ENCODE peak calls at places on chromosomes 13 and 19, in six cellular contexts. J, N, M, R, G and O are unnamed samples.
A peak's percentile ranks its signal among the peaks of the same experiment; 100 is the strongest.

GRCh38 chr19:17370026-17370587 is 7.0 kb downstream of the PLVAP start:
- DNase-seq in R (no peak), M (no peak), N (no peak), J (no peak), G (peak; percentile 94), O (no peak)

GRCh38 chr13:44796597-44797517 is 192.4 kb downstream of the NUFIP1 start:
- DNase-seq in R (no peak), G (no peak), N (no peak), M (no peak), J (no peak), O (no peak)

GRCh38 chr13:105908581-105908980 is 626.9 kb downstream of the EFNB2 start:
- DNase-seq in M (no peak), N (no peak), R (no peak), J (no peak), G (no peak), O (no peak)

GRCh38 chr19:19628499-19629134 is 597 bp upstream of the LPAR2 start:
- DNase-seq in M (no peak), R (peak; percentile 73), J (no peak), G (no peak), N (no peak), O (no peak)

GRCh38 chr19:49425922-49426592 is 869 bp downstream of the GFY start:
- DNase-seq in M (no peak), G (no peak), J (no peak), N (peak; percentile 86), R (peak; percentile 84), O (no peak)

GRCh38 chr13:113544071-113544891 is 40.3 kb upstream of the TFDP1 start:
- DNase-seq in R (no peak), G (no peak), M (no peak), J (peak; percentile 80), N (peak; percentile 15), O (no peak)

GRCh38 chr13:31038834-31039552 is 106.5 kb downstream of the TEX26 start:
- DNase-seq in M (peak; percentile 37), N (no peak), R (no peak), G (peak; percentile 84), J (no peak), O (peak; percentile 38)

GRCh38 chr13:29956771-29957170 is 106.4 kb upstream of the UBL3 start:
- DNase-seq in G (no peak), R (no peak), J (no peak), N (no peak), M (no peak), O (no peak)

GRCh38 chr19:23440207-23440606 is 44.9 kb upstream of the ZNF91 start:
- DNase-seq in N (peak; percentile 27), R (no peak), G (no peak), J (no peak), M (no peak), O (no peak)

GRCh38 chr19:35612224-35612558 is 344 bp upstream of the HAUS5 start:
- DNase-seq in M (no peak), N (no peak), R (no peak), J (no peak), G (no peak), O (no peak)

GRCh38 chr13:110322828-110323171 is 15.7 kb downstream of the COL4A2 start:
- DNase-seq in R (no peak), N (no peak), G (no peak), J (no peak), M (no peak), O (no peak)

DNA sequence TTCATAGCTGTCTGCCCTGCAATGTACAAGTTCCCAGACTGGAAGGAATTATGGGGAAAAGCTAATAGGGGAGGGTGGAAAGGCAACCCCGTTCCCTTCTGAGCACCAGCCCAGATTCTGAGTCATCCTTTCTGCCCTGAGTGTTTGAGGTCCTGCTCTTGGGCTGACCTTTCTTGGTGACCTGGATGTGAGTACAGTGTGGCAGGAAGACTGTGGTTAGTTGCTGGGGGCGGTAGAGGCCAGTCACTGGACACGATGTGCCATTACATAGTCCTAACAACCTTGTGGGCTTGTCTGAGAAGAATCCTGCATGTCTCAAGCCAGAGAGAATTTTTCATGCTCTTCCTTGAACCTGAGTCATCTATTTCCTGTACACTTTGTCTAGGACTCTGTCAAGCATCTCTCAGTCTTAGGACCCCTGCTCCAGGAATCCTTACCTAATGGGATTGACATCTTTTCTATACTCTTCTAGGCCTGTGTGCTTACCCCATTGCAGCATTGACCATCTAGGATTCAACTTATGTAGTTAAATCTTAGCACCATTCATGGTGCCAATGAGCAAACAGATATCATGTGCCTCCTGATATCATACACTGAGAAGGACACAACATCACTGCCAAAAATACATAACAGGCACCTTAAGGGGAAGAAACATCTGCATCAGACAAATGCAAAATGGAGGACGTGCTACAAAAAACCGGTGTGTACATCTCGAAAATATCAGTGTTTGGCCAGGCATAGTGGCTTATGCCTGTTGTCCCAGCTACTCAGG is 8.1 kb upstream of the ANGPTL4 start:
- DNase-seq in M (no peak), N (peak; percentile 86), J (peak; percentile 72), G (no peak), R (no peak), O (no peak)
- TF ChIP-seq TAF1 in M (no peak), N (no peak), J (no peak), G (no peak), R (no peak), O (no peak)

GRCh38 chr13:112098699-112099098 is 31.8 kb downstream of the SOX1 start:
- DNase-seq in R (no peak), J (no peak), G (no peak), M (no peak), N (no peak), O (no peak)
- TF ChIP-seq POLR2A in R (no peak), J (no peak), G (no peak), M (no peak), N (no peak), O (no peak)

DNA sequence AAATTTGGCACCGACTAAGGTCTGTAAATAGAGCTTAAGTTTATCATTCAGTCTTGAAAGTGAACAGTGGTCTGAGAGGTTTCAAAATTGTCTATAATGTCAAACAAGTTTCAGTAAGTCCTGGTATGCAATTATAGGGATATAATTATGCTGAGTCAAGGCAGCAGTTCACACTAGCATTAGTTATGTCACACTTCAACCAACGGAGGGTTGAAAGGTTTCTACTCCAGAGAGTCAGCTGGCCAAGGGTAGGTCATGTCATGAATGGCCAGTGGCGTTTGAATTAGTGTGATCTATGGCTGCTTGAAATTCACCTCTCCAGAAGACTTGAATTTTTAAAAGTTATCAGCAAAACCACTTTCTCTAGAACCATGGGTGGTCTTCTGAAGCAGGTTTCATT is 108.6 kb downstream of the TNFRSF19 start:
- DNase-seq in G (no peak), J (peak; percentile 20), M (no peak), N (no peak), R (no peak), O (no peak)
- TF ChIP-seq TAF1 in G (no peak), J (no peak), M (no peak), N (no peak), R (no peak), O (no peak)

DNA sequence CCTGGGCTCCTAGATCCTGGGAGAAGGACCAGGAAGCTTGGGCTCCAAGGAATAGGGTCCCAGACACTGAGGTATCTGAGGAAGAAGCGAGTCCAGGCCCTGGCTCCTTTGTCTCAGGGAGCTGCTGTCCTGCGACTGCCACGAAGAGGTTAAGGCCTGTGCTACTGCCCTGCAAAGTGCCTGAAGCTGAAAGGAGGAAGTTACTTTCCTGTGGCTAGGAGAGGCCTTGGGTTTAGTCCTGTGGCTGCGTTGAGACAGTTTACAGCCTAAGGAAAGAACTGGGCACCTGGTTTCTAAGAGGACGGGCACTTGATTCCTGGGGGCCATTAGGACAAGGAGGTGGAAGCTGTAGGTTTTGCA is 2.8 kb downstream of the MYADM start:
- DNase-seq in M (peak; percentile 16), J (no peak), N (peak; percentile 72), R (no peak), G (no peak), O (no peak)
- TF ChIP-seq POLR2A in M (no peak), J (no peak), N (peak; percentile 39), R (no peak), G (no peak), O (no peak)

DNA sequence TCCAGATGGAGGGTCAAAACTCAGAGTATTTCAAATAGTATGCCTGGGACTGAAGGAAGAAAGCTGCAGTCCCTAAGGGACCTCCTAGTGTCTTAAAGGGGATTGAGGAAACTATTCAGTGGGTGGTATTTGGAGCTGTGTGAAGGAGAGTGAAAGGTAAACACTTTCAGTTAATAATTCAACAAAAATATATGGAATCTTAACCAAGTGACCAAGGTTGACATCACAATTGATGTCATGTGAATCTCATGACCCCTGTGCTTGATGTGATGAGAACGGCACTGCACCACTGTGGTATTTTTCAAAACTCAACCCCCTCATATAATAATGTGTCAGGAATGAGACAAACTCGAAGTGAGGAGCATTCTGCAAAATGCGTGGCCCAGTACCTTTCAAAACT is 553.7 kb downstream of the RFC3 start:
- DNase-seq in J (no peak), R (no peak), G (no peak), M (no peak), N (no peak), O (no peak)
- TF ChIP-seq TAF1 in J (no peak), R (no peak), G (no peak), M (no peak), N (no peak), O (no peak)

DNA sequence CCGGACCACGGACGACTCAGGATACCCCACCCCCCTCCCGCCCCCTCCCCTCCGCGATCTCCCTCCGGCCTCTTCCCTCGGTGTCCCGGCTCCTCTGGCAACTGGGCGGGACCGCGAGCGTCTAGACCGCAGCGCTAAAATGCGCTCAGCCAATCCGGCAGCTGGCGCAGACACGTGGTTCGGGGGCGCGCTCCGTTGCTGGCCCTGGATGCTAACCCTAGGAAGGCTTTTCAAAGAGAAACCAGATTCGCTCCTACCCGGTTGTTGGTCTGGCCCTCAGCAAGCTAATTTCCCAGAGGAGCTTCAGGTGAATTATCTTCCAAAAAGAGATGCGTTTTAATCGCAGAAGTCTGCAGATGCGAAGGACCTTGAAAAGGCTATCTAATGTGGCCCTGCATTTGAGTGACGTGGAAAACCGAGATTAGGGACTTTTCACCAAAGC is at the start of gene DZIP1:
- DNase-seq in J (peak; percentile 75), R (peak; percentile 70), G (no peak), M (peak; percentile 43), N (no peak), O (no peak)
- TF ChIP-seq POLR2A in J (peak; percentile 27), R (peak; percentile 68), G (peak; percentile 55), M (no peak), N (no peak), O (peak; percentile 31)

GRCh38 chr19:940591-941291 is 14.9 kb downstream of the ARID3A start:
- DNase-seq in G (no peak), N (no peak), J (no peak), M (no peak), R (no peak), O (no peak)
- TF ChIP-seq TAF1 in G (no peak), N (no peak), J (no peak), M (no peak), R (no peak), O (no peak)